ENCODE peak calls at places on chromosomes 2 and 18, in ten cellular contexts. C is NCI-H524; U is NCI-H1417; Y is astrocyte; O is fibroblast of pulmonary artery; M is hypothalamus; N is stimulated activated CD4-positive, alpha-beta T cell treated with anti-CD3 and anti-CD28 coated beads, Interleukin-12 subunit alpha, Interleukin-12 subunit beta, amount 100 ng/mL, for 4 hours; K is HFFc6; Z is GM03348; L is C1 segment of cervical spinal cord. Q is an unnamed sample.

GRCh38 chr2:156110890-156111289 is 221.6 kb downstream of the NR4A2 start:
- DNase-seq in O (no peak), C (no peak), M (no peak), Y (no peak), Z (no peak), K (no peak), U (no peak), N (no peak), L (no peak), Q (no peak)

GRCh38 chr2:132936261-132936660 is 266.3 kb upstream of the LYPD1 start:
- DNase-seq in K (no peak), U (no peak), M (no peak), Y (peak), N (no peak), Z (peak), L (no peak), O (peak), C (no peak), Q (no peak)

GRCh38 chr2:100965596-100965995 is 36.5 kb upstream of the RPL31 start:
- DNase-seq in O (no peak), Y (no peak), K (no peak), Z (no peak), C (no peak), N (no peak), M (no peak), L (no peak), U (no peak), Q (no peak)

GRCh38 chr2:165533331-165533730 is 63.8 kb downstream of the CSRNP3 start:
- DNase-seq in Z (no peak), U (no peak), Y (no peak), O (no peak), K (no peak), M (no peak), L (no peak), N (no peak), C (no peak), Q (no peak)

GRCh38 chr2:71456617-71457016 is 3.3 kb downstream of the DYSF start:
- DNase-seq in U (no peak), K (no peak), L (no peak), N (no peak), O (no peak), C (no peak), Y (no peak), Z (no peak), M (no peak), Q (peak)

GRCh38 chr2:102065675-102066252 is 74.0 kb downstream of the IL1R2 start:
- DNase-seq in Y (peak), U (no peak), L (no peak), M (no peak), N (no peak), K (peak), Z (no peak), O (peak), C (no peak), Q (no peak)

GRCh38 chr2:1784087-1784486 is 39.8 kb upstream of the PXDN start:
- DNase-seq in L (no peak), Y (no peak), N (no peak), U (no peak), Z (no peak), O (no peak), M (no peak), C (no peak), K (no peak), Q (peak)

GRCh38 chr18:9779630-9780029 is 71.5 kb downstream of the RAB31 start:
- DNase-seq in Z (no peak), Y (no peak), C (no peak), L (no peak), M (no peak), U (no peak), K (no peak), N (no peak), O (peak), Q (no peak)

GRCh38 chr2:74063486-74063885 is 78.8 kb downstream of the TET3 start:
- DNase-seq in U (no peak), Y (no peak), Z (no peak), C (peak), K (no peak), L (no peak), N (no peak), O (peak), M (no peak), Q (no peak)